ENCODE peak calls at places on chromosomes 2 and 18, in six cellular contexts. U is fibroblast of mammary gland, C is astrocyte of the spinal cord, T is ascending aorta, E is endothelial cell, Z is AG09309. I is an unnamed sample.

GRCh38 chr2:64327510-64328414 is 126.2 kb upstream of the LGALSL start:
- DNase-seq in E (no peak), Z (no peak), T (no peak), U (peak), C (peak), I (no peak)

GRCh38 chr2:64586883-64587481 is 62.9 kb downstream of the AFTPH start:
- DNase-seq in T (no peak), Z (peak), U (peak), E (no peak), C (peak), I (peak)

GRCh38 chr2:162710282-162710891 is 128.2 kb downstream of the KCNH7 start:
- DNase-seq in T (no peak), E (no peak), U (no peak), C (peak), Z (no peak), I (no peak)

GRCh38 chr2:73291461-73292315 is 1.7 kb downstream of the EGR4 start:
- DNase-seq in T (no peak), U (no peak), E (peak), C (no peak), Z (no peak), I (no peak)

GRCh38 chr18:9905401-9905922 is 8.4 kb upstream of the VAPA start:
- DNase-seq in U (peak), C (peak), T (no peak), E (no peak), Z (no peak), I (peak)

GRCh38 chr18:70288171-70288850 is 534 bp upstream of the SOCS6 start:
- DNase-seq in T (no peak), C (peak), E (peak), Z (no peak), U (peak), I (no peak)

GRCh38 chr2:96093528-96093927 is 22.8 kb downstream of the ADRA2B start:
- DNase-seq in C (no peak), U (no peak), T (no peak), E (no peak), Z (no peak), I (no peak)

GRCh38 chr18:21105936-21106335 is 5.7 kb downstream of the ROCK1 start:
- DNase-seq in T (no peak), C (no peak), E (no peak), U (no peak), Z (no peak), I (no peak)

GRCh38 chr2:40384714-40385113 is 67.2 kb downstream of the SLC8A1 start:
- DNase-seq in U (peak), T (no peak), Z (peak), C (peak), E (no peak), I (peak)

GRCh38 chr2:157672129-157672528 is 43.5 kb upstream of the ACVR1C start:
- DNase-seq in U (peak), Z (no peak), T (no peak), E (no peak), C (no peak), I (no peak)

GRCh38 chr2:47076126-47076506 is 79.0 kb downstream of the STPG4 start:
- DNase-seq in T (no peak), C (no peak), U (no peak), Z (no peak), E (no peak), I (no peak)

GRCh38 chr18:79367480-79367879 is 28.2 kb upstream of the NFATC1 start:
- DNase-seq in Z (no peak), E (no peak), U (no peak), T (no peak), C (no peak), I (no peak)

GRCh38 chr2:23700627-23701026 is 226.3 kb downstream of the ATAD2B start:
- DNase-seq in Z (no peak), C (no peak), U (no peak), T (no peak), E (no peak), I (no peak)

GRCh38 chr2:213284105-213285090 is at the start of gene SPAG16:
- DNase-seq in C (peak), U (peak), Z (peak), T (peak), E (peak), I (peak)

GRCh38 chr2:68282814-68283812 is 30.8 kb upstream of the PPP3R1 start:
- DNase-seq in Z (no peak), E (no peak), T (no peak), C (peak), U (peak), I (peak)

GRCh38 chr2:144516981-144517824 is 2.7 kb downstream of the ZEB2 start:
- DNase-seq in E (no peak), C (peak), T (no peak), Z (peak), U (peak), I (peak)

GRCh38 chr2:199850718-199851498 is at the start of gene FTCDNL1:
- DNase-seq in E (peak), Z (no peak), C (peak), T (no peak), U (peak), I (peak)

GRCh38 chr2:235639387-235639786 is 145.5 kb downstream of the AGAP1 start:
- DNase-seq in T (peak), Z (peak), C (peak), U (peak), E (no peak), I (peak)

GRCh38 chr18:14933049-14933851 is 185.3 kb downstream of the ANKRD30B start:
- DNase-seq in T (no peak), C (no peak), E (no peak), U (no peak), Z (no peak), I (no peak)

GRCh38 chr2:188199716-188200128 is 92.0 kb upstream of the GULP1 start:
- DNase-seq in T (no peak), C (peak), U (peak), E (no peak), Z (peak), I (peak)

GRCh38 chr2:189092936-189093335 is 86.6 kb downstream of the COL5A2 start:
- DNase-seq in U (peak), E (no peak), T (peak), C (peak), Z (peak), I (peak)

GRCh38 chr2:190847504-190848201 is 33.0 kb upstream of the GLS start:
- DNase-seq in U (peak), T (no peak), Z (no peak), E (no peak), C (peak), I (peak)

GRCh38 chr18:35460719-35461118 is 37.0 kb downstream of the INO80C start:
- DNase-seq in U (peak), E (no peak), C (peak), T (no peak), Z (no peak), I (no peak)

GRCh38 chr2:204491528-204491927 is 53.7 kb upstream of the PARD3B start:
- DNase-seq in Z (no peak), E (no peak), T (no peak), U (peak), C (peak), I (peak)

GRCh38 chr2:219416233-219416598 is 2.0 kb upstream of the DES start:
- DNase-seq in C (no peak), T (no peak), U (no peak), E (no peak), Z (no peak), I (no peak)

GRCh38 chr2:222024934-222025890 is 273.6 kb downstream of the PAX3 start:
- DNase-seq in C (peak), Z (no peak), T (no peak), U (peak), E (peak), I (peak)

GRCh38 chr2:234289789-234290188 is 207.1 kb downstream of the ARL4C start:
- DNase-seq in Z (peak), T (no peak), U (peak), C (peak), E (no peak), I (peak)

GRCh38 chr2:100612388-100613000 is 49.7 kb downstream of the PDCL3 start:
- DNase-seq in T (no peak), E (no peak), U (no peak), Z (no peak), C (no peak), I (no peak)

GRCh38 chr2:100606740-100607343 is 44.0 kb downstream of the PDCL3 start:
- DNase-seq in U (peak), E (peak), T (no peak), Z (no peak), C (peak), I (peak)

GRCh38 chr2:100611079-100612029 is 48.6 kb downstream of the PDCL3 start:
- DNase-seq in Z (no peak), T (no peak), U (no peak), E (no peak), C (no peak), I (no peak)

GRCh38 chr2:100613719-100614118 is 50.9 kb downstream of the PDCL3 start:
- DNase-seq in T (no peak), U (no peak), C (no peak), E (no peak), Z (no peak), I (no peak)

DNA sequence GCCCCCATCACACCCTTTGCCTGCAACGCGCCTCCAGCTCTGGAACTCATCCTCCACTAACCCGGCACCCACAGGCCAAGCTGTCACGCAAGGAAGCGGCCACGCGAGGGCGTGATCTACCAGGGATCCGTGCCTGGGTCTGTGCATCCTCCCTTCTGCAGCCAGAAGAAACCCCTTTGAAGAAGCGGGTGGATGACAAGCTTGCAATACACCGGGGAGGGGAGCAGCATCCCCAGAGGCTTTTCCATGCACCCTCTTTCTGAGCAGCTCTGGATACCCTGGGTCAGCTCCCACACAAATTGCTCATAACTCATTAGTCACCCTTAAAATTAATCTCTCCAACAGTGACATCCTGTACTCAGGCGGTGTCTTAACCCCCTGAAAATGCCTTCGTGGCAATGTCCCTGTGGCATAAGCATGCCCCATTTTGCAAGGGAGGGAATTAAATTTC is 47.6 kb downstream of the PDCL3 start:
- DNase-seq in C (peak), E (peak), U (peak), T (no peak), Z (no peak), I (peak)
- TF ChIP-seq CTCF in C (peak), E (peak), U (peak), T (peak), Z (peak), I (peak)

GRCh38 chr18:30034818-30035217 is 1007.7 kb downstream of the DSC3 start:
- DNase-seq in T (no peak), Z (no peak), U (no peak), C (no peak), E (no peak), I (no peak)
- TF ChIP-seq CTCF in T (no peak), Z (no peak), U (no peak), C (no peak), E (no peak), I (no peak)

DNA sequence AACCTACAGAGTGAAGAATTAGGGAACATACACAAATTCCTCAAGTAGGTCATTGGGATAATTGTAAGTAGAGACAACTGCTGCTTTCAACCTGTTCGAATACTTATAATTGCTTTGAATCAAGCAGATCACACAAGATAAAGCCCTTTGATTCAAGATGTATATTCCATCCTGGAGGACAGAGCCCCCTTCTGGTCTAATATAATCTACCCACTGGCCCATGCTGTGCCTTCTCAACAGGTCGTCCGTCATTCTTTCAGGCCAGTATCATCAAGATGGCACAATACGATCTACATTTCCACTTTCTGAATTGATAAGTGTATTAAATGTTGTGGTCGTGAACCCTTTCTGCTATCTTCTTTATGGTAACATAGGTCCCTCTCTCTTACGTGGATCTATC is 387.0 kb upstream of the CDH19 start:
- DNase-seq in E (no peak), C (no peak), Z (no peak), U (no peak), T (no peak), I (no peak)
- TF ChIP-seq CTCF in E (no peak), C (no peak), Z (no peak), U (no peak), T (no peak), I (no peak)

DNA sequence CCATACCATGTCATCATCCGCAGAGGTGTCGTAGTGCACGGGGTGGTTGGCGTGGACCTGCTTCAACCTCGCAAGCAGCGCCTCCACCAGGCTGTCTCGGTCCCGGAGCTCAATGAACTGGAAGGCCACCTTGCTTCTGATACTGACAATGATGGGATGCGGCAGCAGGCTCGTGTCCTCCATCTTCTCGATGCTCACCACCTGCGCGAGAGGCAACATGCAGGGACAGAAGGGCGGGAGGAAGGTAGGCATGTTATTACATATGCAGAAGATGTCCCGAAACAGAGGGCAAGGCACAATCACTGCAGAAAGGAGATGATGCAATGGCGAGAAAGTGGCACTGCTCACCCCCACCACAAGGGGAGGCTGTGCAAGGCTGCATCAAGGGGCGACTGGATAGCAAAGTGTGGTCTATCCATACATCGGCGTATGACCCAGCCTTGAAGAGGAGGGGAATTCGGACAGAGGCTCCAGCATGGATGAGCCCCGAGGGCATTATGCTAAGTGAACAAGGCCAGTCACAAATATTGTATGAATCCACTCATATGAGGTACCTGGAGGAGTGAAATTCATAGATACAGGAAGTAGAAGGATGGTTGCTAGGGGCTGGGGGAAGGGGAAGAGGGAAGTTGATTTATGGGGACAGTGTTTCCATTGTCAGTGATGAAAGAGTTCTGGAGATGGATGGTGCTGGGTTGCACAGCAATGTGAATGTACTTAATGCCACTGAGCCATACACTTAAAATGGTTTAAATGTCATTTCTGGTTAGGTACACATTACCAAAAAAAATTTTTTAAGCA is 36.6 kb downstream of the RPL31 start:
- DNase-seq in U (peak), Z (no peak), C (no peak), E (peak), T (no peak), I (no peak)
- TF ChIP-seq CTCF in U (peak), Z (peak), C (peak), E (peak), T (peak), I (peak)

DNA sequence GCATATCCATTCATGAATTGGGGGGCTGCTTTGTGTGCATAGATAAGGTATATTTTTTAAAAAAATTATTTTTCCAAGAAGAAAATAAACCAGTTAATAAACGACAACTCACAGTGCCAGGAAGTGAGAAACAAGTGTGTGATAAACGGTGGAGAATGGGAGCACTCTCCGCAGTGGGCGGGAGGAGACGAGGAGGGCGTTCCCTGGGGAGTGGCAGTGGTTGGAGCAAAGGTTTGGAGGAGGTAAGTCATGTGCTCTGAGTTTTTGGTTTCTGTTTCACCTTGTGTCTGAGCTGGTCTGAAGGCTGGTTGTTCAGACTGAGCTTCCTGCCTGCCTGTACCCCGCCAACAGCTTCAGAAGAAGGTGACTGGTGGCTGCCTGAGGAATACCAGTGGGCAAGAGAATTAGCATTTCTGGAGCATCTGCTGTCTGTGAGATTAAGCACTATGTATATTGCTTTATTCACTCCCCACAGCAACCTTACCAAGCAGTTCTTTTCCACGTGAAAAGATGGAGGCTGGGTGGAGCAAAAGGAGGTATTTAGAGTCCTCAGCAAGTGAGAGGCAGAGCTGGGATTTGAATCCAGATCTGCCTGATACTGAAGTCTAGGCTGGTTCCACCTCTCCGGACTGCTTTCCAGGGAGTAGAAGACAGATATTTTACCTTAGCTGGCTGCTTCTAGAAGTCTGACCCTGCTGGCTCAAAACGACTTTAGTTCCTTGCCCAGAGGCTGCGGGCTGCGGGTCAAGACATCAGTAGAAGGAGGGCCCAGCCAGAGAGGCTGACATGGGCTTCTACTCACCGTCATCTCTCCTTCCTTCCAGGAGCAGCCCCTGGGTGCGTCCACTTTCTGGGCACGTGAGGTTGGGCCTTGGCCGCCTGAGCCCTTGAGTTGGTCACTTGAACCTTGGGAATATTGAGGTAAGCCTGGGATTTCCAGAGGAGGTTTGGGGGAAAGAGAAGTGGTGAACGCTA is 26.9 kb upstream of the CASP8 start:
- DNase-seq in T (peak), C (no peak), Z (no peak), U (peak), E (no peak), I (no peak)
- TF ChIP-seq CTCF in T (no peak), C (no peak), Z (no peak), U (no peak), E (no peak), I (no peak)

DNA sequence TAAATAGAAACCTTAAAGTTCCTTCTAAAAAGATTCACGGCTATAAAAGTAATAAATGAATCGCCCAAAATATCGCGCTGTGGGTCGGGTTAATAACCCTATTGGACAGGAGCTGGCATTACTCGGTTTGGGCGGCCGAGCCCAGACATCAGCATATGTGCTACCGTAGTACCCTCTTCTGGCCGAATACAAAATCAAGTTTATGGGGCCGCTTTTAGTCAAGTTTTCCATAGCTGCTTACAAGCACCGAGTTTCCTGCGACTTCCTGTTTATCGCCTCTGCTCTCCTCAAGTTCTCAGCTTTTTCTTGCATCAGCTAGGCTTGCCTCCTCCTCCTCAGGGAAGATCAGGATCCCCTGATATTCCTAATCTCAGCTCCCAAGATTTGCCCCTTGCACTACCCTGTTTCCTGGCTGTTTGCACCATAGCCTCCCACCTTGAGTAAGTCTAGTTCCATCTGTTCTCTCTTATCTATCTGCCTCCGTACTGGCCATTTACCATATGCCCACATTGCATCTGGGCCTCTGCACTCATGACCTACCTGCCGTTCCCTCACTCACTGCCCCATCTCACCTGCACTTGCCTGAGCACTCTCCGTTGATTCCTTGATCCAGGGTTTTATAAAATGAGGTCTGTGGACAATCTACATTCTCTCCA is 56.1 kb downstream of the SLC35F5 start:
- DNase-seq in C (no peak), T (no peak), U (no peak), E (no peak), Z (no peak), I (no peak)
- TF ChIP-seq CTCF in C (no peak), T (peak), U (no peak), E (no peak), Z (peak), I (peak)